ENCODE peak calls at places on chromosomes 7 and 10, in seven cellular contexts. F, C, Q, O, W, T and N are unnamed samples.
A peak's percentile ranks its signal among the peaks of the same experiment; 100 is the strongest.

GRCh38 chr10:75865413-75865812 is 434.0 kb downstream of the LRMDA start:
- DNase-seq in F (no peak), C (no peak), Q (no peak), O (no peak), W (no peak), T (no peak), N (no peak)

GRCh38 chr10:103284170-103284569 is 7.2 kb downstream of the INA start:
- DNase-seq in F (no peak), C (peak; percentile 50), Q (no peak), O (no peak), W (no peak), T (no peak), N (no peak)

GRCh38 chr10:680146-680545 is 9.3 kb downstream of the DIP2C start:
- DNase-seq in F (no peak), C (no peak), Q (no peak), O (no peak), W (no peak), T (no peak), N (no peak)

GRCh38 chr10:73529089-73529832 is 33.4 kb upstream of the PPP3CB start:
- DNase-seq in F (peak; percentile 15), C (peak; percentile 87), Q (peak; percentile 49), O (peak; percentile 57), W (peak; percentile 28), T (peak; percentile 77), N (peak; percentile 82)

GRCh38 chr10:3754727-3755439 is 30.1 kb downstream of the KLF6 start:
- DNase-seq in F (no peak), C (peak; percentile 95), Q (no peak), O (no peak), W (no peak), T (no peak), N (no peak)

GRCh38 chr7:34675749-34676374 is 17.8 kb downstream of the NPSR1 start:
- DNase-seq in F (no peak), C (peak; percentile 33), Q (no peak), O (peak; percentile 17), W (no peak), T (peak; percentile 32), N (peak; percentile 14)

GRCh38 chr10:115093286-115093775 is at the start of gene ATRNL1:
- DNase-seq in F (no peak), C (peak; percentile 49), Q (no peak), O (peak; percentile 59), W (no peak), T (peak; percentile 74), N (no peak)

GRCh38 chr7:92674379-92674778 is 84.2 kb upstream of the FAM133B start:
- DNase-seq in F (no peak), C (no peak), Q (no peak), O (no peak), W (no peak), T (peak; percentile 12), N (no peak)

GRCh38 chr10:128803790-128804189 is 663.3 kb upstream of the MGMT start:
- DNase-seq in F (no peak), C (no peak), Q (no peak), O (no peak), W (no peak), T (no peak), N (no peak)

GRCh38 chr10:4595920-4596319 is 230.1 kb upstream of the AKR1E2 start:
- DNase-seq in F (no peak), C (peak; percentile 62), Q (no peak), O (no peak), W (no peak), T (no peak), N (no peak)

GRCh38 chr10:124688889-124689670 is 55.1 kb downstream of the FAM53B start:
- DNase-seq in F (no peak), C (no peak), Q (no peak), O (no peak), W (no peak), T (peak; percentile 81), N (no peak)

GRCh38 chr7:141231018-141231792 is 157.3 kb downstream of the TMEM178B start:
- DNase-seq in F (no peak), C (peak; percentile 10), Q (peak; percentile 2), O (peak; percentile 55), W (no peak), T (no peak), N (peak; percentile 55)

GRCh38 chr10:17217661-17218306 is 10.3 kb upstream of the VIM start:
- DNase-seq in F (no peak), C (peak; percentile 94), Q (no peak), O (no peak), W (no peak), T (no peak), N (no peak)

GRCh38 chr10:63166742-63167258 is 33.7 kb downstream of the NRBF2 start:
- DNase-seq in F (no peak), C (peak; percentile 82), Q (peak; percentile 62), O (peak; percentile 2), W (no peak), T (peak; percentile 10), N (peak; percentile 73)

GRCh38 chr7:116511552-116512523 is 12.3 kb downstream of the CAV2 start:
- DNase-seq in F (no peak), C (peak; percentile 49), Q (no peak), O (no peak), W (no peak), T (peak; percentile 71), N (peak; percentile 47)

GRCh38 chr7:121339082-121339481 is 10.3 kb downstream of the WNT16 start:
- DNase-seq in F (no peak), C (no peak), Q (no peak), O (no peak), W (no peak), T (no peak), N (no peak)